ENCODE peak calls at places on chromosomes 7 and 10, in five cellular contexts. J is IMR-90, A is suprapubic skin, Q is prostate gland, S is A549. C is an unnamed sample.

GRCh38 chr10:1149793-1150637 is 93.8 kb downstream of the WDR37 start:
- DNase-seq in J (peak; percentile 3), A (no peak), Q (no peak), S (no peak), C (peak; percentile 18)

GRCh38 chr10:33129181-33129928 is 171.3 kb upstream of the ITGB1 start:
- DNase-seq in J (peak; percentile 95), A (no peak), Q (no peak), S (peak; percentile 46), C (no peak)

GRCh38 chr10:36725581-36726520 is 399.5 kb upstream of the ANKRD30A start:
- DNase-seq in J (peak; percentile 88), A (no peak), Q (no peak), S (peak; percentile 44), C (no peak)

GRCh38 chr10:110414563-110415309 is 83.0 kb upstream of the DUSP5 start:
- DNase-seq in J (no peak), A (no peak), Q (no peak), S (peak; percentile 81), C (peak; percentile 80)

GRCh38 chr7:131424219-131424822 is 96.6 kb downstream of the MKLN1 start:
- DNase-seq in J (peak; percentile 58), A (no peak), Q (no peak), S (peak; percentile 19), C (no peak)

GRCh38 chr7:80231719-80232118 is 97.1 kb downstream of the GNAI1 start:
- DNase-seq in J (peak; percentile 79), A (no peak), Q (no peak), S (no peak), C (no peak)

GRCh38 chr7:111763221-111763791 is 201.0 kb upstream of the IMMP2L start:
- DNase-seq in J (peak; percentile 71), A (no peak), Q (no peak), S (peak; percentile 58), C (no peak)

GRCh38 chr10:132265878-132266496 is 41.8 kb downstream of the STK32C start:
- DNase-seq in J (peak; percentile 32), A (no peak), Q (no peak), S (no peak), C (no peak)

GRCh38 chr7:96118449-96119001 is 203.4 kb downstream of the SLC25A13 start:
- DNase-seq in J (no peak), A (no peak), Q (no peak), S (no peak), C (no peak)

DNA sequence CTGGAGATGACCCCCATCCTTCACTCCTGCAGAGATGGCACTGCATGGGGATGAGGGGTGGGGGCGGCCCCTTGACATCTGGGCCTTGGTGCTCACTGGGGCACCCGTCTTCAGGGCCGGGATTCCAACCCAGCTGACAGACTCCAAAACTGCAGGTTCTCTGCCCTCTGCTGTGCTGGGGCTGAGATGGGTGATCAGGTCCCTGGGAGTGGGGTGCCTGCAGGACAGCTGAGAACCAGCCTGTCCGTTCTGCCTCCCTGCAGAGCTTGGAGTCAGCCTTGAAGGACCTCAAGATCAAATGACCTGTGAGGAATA is 14.3 kb downstream of the PDAP1 start:
- DNase-seq in J (no peak), A (no peak), Q (no peak), S (no peak), C (no peak)
- TF ChIP-seq POLR2A in J (no peak), A (no peak), Q (no peak), S (no peak), C (no peak)

DNA sequence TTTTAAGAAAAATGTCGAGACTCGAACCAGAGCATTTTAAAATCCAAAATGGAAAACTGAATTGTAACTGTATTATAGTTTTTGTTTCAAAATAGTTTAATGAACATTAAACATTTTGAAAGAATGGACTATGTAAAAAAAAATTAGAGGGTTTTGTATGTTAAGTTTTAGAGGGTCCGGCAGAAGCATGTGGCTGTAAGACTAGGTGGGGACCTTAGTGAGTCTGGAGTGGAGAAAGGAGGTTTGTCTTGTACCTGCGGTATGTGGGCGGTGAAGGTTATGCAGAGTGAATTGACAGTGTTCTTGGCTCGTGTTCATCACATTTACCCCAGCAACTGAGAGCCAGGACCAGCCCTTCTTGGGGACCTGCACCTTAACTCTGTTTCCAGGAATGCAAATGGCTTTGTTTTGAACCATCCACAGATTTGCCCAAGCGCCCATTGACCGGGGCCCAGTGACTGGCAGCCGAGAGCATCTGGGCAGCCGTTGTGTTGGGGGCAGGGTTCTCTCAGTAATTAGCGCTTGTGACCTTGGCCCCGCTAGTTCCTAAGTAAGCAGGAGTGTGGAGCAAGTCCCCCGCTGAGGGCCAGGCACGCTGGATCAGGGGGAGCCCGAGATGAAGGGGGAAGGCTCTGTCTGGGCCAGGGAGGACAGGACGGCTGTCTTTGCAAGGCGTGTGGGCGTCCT is 1.4 kb upstream of the KLF6 start:
- DNase-seq in J (peak; percentile 42), A (peak; percentile 81), Q (no peak), S (no peak), C (peak; percentile 51)
- H3K4me3 ChIP-seq in J (no peak overlapping the region), A (peak overlapping the region; percentile 96), Q (no peak overlapping the region), S (peak overlapping the region; percentile 82), C (peak overlapping the region; percentile 70)

GRCh38 chr7:116541951-116542350 is 17.1 kb downstream of the CAV1 start:
- DNase-seq in J (no peak), A (no peak), Q (no peak), S (no peak), C (no peak)
- H3K4me1 ChIP-seq in J (peaks cover 35% of the 10 kb centered on the region), A (peaks cover 26% of the 10 kb centered on the region), Q (no peaks in the 10 kb centered on the region), S (peaks cover 56% of the 10 kb centered on the region), C (no peaks in the 10 kb centered on the region)

GRCh38 chr10:97400665-97401454 is at the start of gene RRP12:
- DNase-seq in J (peak; percentile 98), A (peak; percentile 91), Q (peak; percentile 90), S (peak; percentile 99), C (peak; percentile 90)
- TF ChIP-seq POLR2A in J (peak; percentile 98), A (no peak), Q (no peak), S (peak; percentile 72), C (peak; percentile 68)

GRCh38 chr7:115122388-115122787 is 200.5 kb downstream of the MDFIC start:
- DNase-seq in J (no peak), A (no peak), Q (no peak), S (no peak), C (no peak)
- H3K4me3 ChIP-seq in J (no peak overlapping the region), A (no peak overlapping the region), Q (no peak overlapping the region), S (no peak overlapping the region), C (no peak overlapping the region)

GRCh38 chr7:30924624-30925023 is 13.0 kb downstream of the AQP1 start:
- DNase-seq in J (no peak), A (peak; percentile 22), Q (no peak), S (no peak), C (peak; percentile 4)

GRCh38 chr7:30923774-30924413 is 12.2 kb downstream of the AQP1 start:
- DNase-seq in J (no peak), A (peak; percentile 39), Q (no peak), S (no peak), C (peak; percentile 3)

GRCh38 chr7:30925913-30926312 is 14.3 kb downstream of the AQP1 start:
- DNase-seq in J (no peak), A (peak; percentile 49), Q (no peak), S (no peak), C (no peak)

GRCh38 chr7:30926323-30926722 is 14.7 kb downstream of the AQP1 start:
- DNase-seq in J (no peak), A (no peak), Q (no peak), S (no peak), C (no peak)

GRCh38 chr7:30925117-30925516 is 13.5 kb downstream of the AQP1 start:
- DNase-seq in J (no peak), A (peak; percentile 30), Q (no peak), S (no peak), C (no peak)
- H3K4me1 ChIP-seq in J (peaks cover 10% of the 10 kb centered on the region), A (peaks cover 8% of the 10 kb centered on the region), Q (no peaks in the 10 kb centered on the region), S (peaks cover 12% of the 10 kb centered on the region), C (peaks cover 11% of the 10 kb centered on the region)

DNA sequence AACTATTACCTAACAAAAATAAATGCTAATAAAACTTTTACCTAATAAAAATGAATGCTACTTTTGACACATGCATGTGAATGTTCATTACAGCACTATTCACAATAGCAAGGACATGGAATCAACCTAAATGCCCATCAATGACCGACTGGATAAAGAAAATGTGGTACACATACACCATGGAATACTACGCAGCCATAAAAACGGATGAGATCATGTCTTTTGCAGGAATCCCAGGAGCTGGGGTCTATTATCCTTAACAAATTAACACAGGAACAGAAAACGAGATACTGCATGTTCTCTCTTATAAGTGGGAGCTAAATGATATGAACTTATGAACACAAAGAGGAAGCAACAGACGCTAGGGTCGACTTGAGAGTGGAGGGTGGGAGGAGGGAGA is 88.1 kb upstream of the FAM204A start:
- DNase-seq in J (no peak), A (no peak), Q (no peak), S (no peak), C (no peak)
- TF ChIP-seq POLR2A in J (no peak), A (no peak), Q (no peak), S (no peak), C (no peak)

DNA sequence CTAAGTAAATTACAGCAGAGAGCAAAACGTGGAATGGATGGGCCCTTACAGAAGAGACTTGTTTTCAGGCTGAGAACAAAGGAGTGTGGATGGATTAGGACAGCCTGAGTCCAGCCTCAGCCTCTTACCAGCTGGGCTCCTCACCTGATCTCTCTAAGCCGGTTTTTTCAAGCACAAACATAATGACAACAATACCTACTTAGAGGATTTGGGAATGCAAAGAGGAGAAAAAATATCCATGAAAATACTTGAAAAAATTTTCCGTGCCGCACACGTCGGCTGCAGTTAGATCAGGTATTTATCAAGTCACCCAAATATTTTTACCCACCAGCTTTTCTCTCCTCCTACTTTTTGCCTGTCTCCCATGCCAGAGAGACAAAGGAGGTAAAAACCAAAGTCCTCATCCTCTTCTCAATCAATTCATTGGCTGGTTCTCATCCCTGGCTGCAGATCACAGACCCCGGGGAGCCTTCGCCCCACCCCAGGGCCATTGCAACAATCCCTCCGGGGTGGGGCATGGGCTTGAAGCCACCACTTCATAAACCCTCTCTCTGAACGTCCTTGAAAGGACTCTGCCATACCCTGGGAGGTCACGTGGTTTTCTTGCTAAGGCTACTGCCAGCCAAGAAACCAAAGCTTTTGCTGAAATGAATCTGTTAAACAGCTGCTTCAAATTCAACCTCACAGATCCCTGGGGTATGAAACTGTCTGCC is 29.7 kb upstream of the GTF2I start:
- DNase-seq in J (peak; percentile 27), A (no peak), Q (peak; percentile 46), S (no peak), C (peak; percentile 66)
- H3K4me3 ChIP-seq in J (no peak overlapping the region), A (peak overlapping the region; percentile 5), Q (no peak overlapping the region), S (no peak overlapping the region), C (no peak overlapping the region)

C was measured in transverse colon.